ENCODE peak calls at places on chromosome X, in nine cellular contexts. L is K562, H is H1, B is upper lobe of left lung, S is esophagus muscularis mucosa, X is suprapubic skin, Z is transverse colon, K is sigmoid colon, Q is spleen. N is an unnamed sample.
A peak's percentile ranks its signal among the peaks of the same experiment; 100 is the strongest.

GRCh38 chrX:143633530-143634372 is 2.1 kb downstream of the SLITRK4 start:
- DNase-seq in B (peak; percentile 56), Z (no peak), L (no peak), X (no peak), K (no peak), H (no peak), S (no peak), Q (no peak), N (no peak)

GRCh38 chrX:1507511-1508463 is 29.2 kb downstream of the P2RY8 start:
- DNase-seq in H (no peak), X (peak; percentile 71), K (peak; percentile 32), L (no peak), Q (peak; percentile 87), B (peak; percentile 76), S (peak; percentile 91), Z (peak; percentile 37), N (no peak)

GRCh38 chrX:51461053-51462050 is 35.0 kb downstream of the NUDT11 start:
- DNase-seq in X (no peak), K (no peak), B (no peak), L (peak; percentile 41), H (no peak), Z (no peak), Q (no peak), S (no peak), N (no peak)

GRCh38 chrX:15903186-15903681 is 48.6 kb upstream of the AP1S2 start:
- DNase-seq in L (no peak), Q (no peak), Z (no peak), H (no peak), K (no peak), B (no peak), S (no peak), X (no peak), N (no peak)

GRCh38 chrX:47316276-47317025 is 53.9 kb upstream of the ZNF157 start:
- DNase-seq in L (no peak), Z (no peak), X (no peak), S (no peak), B (no peak), H (peak; percentile 41), Q (peak; percentile 30), K (no peak), N (no peak)

GRCh38 chrX:68920541-68920940 is 91.7 kb downstream of the EFNB1 start:
- DNase-seq in B (no peak), X (no peak), K (peak; percentile 77), S (no peak), H (no peak), L (no peak), Q (no peak), Z (no peak), N (no peak)

GRCh38 chrX:133746593-133746992 is 238.8 kb downstream of the GPC3 start:
- DNase-seq in Q (no peak), B (no peak), L (no peak), H (no peak), Z (no peak), K (no peak), X (no peak), S (no peak), N (no peak)

GRCh38 chrX:155544886-155545285 is 67.9 kb downstream of the TMLHE start:
- DNase-seq in Q (no peak), L (no peak), K (no peak), Z (no peak), H (no peak), S (no peak), B (no peak), X (no peak), N (no peak)

GRCh38 chrX:5829469-5829868 is 399.2 kb downstream of the NLGN4X start:
- DNase-seq in H (no peak), S (no peak), X (no peak), B (no peak), L (no peak), Q (no peak), K (no peak), Z (no peak), N (no peak)

GRCh38 chrX:39950035-39950688 is 147.6 kb downstream of the BCOR start:
- DNase-seq in K (no peak), S (no peak), H (no peak), X (no peak), Q (peak; percentile 10), B (no peak), L (peak; percentile 16), Z (no peak), N (no peak)

GRCh38 chrX:155857561-155857960 is 23.6 kb upstream of the VAMP7 start:
- DNase-seq in Z (no peak), L (peak; percentile 48), B (no peak), H (no peak), X (no peak), Q (no peak), S (no peak), K (no peak), N (no peak)

GRCh38 chrX:41333994-41334865 is at the start of gene DDX3X:
- DNase-seq in L (peak; percentile 89), H (no peak), K (peak; percentile 97), X (peak; percentile 87), Z (peak; percentile 93), Q (peak; percentile 97), B (peak; percentile 97), S (peak; percentile 93), N (peak; percentile 95)

GRCh38 chrX:41332408-41332987 is 1.5 kb upstream of the DDX3X start:
- DNase-seq in B (no peak), X (no peak), L (peak; percentile 43), Z (peak; percentile 55), S (no peak), H (no peak), Q (no peak), K (peak; percentile 83), N (no peak)

GRCh38 chrX:41332005-41332404 is 2.0 kb upstream of the DDX3X start:
- DNase-seq in X (no peak), L (peak; percentile 23), Q (no peak), K (no peak), H (no peak), B (no peak), Z (no peak), S (no peak), N (no peak)

GRCh38 chrX:41333744-41333993 is 293 bp upstream of the DDX3X start:
- DNase-seq in S (no peak), L (peak; percentile 87), X (no peak), H (no peak), Q (no peak), K (peak; percentile 94), Z (no peak), B (no peak), N (no peak)

GRCh38 chrX:41332988-41333743 is 796 bp upstream of the DDX3X start:
- DNase-seq in H (peak; percentile 65), X (peak; percentile 91), Q (peak; percentile 97), B (peak; percentile 97), S (peak; percentile 93), L (peak; percentile 92), K (peak; percentile 95), Z (peak; percentile 90), N (peak; percentile 93)
- TF ChIP-seq POLR2AphosphoS5 in H (no peak), X (no peak), Q (peak; percentile 57), B (peak; percentile 77), S (peak; percentile 80), L (peak; percentile 34), K (peak; percentile 87), Z (peak; percentile 75), N (peak; percentile 88)

GRCh38 chrX:154490414-154491083 is at the start of gene SLC10A3:
- DNase-seq in K (peak; percentile 97), H (peak; percentile 78), Z (peak; percentile 94), Q (peak; percentile 97), L (peak; percentile 96), B (peak; percentile 98), S (peak; percentile 97), X (peak; percentile 92), N (no peak)
- TF ChIP-seq POLR2A in K (peak; percentile 35), H (no peak), Z (peak; percentile 90), Q (no peak), L (peak; percentile 78), B (peak; percentile 83), S (peak; percentile 14), X (peak; percentile 7), N (no peak)

DNA sequence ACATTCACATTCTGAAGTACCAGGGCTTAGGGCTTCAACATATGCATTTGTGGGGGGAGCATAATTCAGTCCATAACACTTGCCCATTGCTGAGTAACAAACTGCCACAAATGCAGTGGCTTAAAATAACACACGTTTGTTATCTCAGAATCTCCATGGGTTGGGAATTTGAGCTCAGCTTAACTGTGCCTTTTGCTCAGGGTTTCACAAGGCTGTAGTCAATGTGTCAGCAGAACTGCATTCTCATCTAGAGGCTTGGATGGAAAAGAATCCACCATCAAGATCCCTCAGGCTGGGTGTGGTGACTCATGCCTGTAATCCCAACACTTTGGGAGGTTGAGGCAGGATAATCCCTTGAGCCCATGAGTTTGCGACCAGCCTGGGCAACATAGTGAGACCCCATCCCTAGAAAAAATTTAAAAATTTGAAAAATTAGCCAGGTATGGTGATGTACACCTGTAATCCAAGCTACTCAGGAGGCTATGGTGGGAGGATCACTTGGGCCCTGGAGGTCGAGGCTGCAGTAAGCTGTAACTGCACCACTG is 25.8 kb upstream of the TBL1X start:
- DNase-seq in S (no peak), L (peak; percentile 18), H (no peak), Q (no peak), Z (no peak), X (no peak), B (no peak), K (no peak), N (no peak)
- H3K27ac ChIP-seq in S (no peak overlapping the region), L (no peak overlapping the region), H (no peak overlapping the region), Q (no peak overlapping the region), Z (no peak overlapping the region), X (no peak overlapping the region), B (no peak overlapping the region), K (no peak overlapping the region), N (no peak overlapping the region)

GRCh38 chrX:291411-291901 is 10.3 kb downstream of the PLCXD1 start:
- DNase-seq in X (peak; percentile 72), K (peak; percentile 58), S (no peak), B (no peak), Q (peak; percentile 65), Z (no peak), H (no peak), L (no peak), N (no peak)

GRCh38 chrX:290476-291166 is 9.4 kb downstream of the PLCXD1 start:
- DNase-seq in Q (peak; percentile 70), S (no peak), X (peak; percentile 73), Z (no peak), L (no peak), B (no peak), H (no peak), K (peak; percentile 66), N (no peak)

GRCh38 chrX:292900-293897 is 12.0 kb downstream of the PLCXD1 start:
- DNase-seq in L (no peak), H (no peak), S (no peak), B (peak; percentile 62), X (peak; percentile 67), K (peak; percentile 49), Q (peak; percentile 66), Z (no peak), N (no peak)

GRCh38 chrX:298993-299392 is 17.8 kb downstream of the PLCXD1 start:
- DNase-seq in H (no peak), X (no peak), Z (no peak), S (no peak), L (no peak), Q (peak; percentile 67), B (no peak), K (peak; percentile 66), N (no peak)

DNA sequence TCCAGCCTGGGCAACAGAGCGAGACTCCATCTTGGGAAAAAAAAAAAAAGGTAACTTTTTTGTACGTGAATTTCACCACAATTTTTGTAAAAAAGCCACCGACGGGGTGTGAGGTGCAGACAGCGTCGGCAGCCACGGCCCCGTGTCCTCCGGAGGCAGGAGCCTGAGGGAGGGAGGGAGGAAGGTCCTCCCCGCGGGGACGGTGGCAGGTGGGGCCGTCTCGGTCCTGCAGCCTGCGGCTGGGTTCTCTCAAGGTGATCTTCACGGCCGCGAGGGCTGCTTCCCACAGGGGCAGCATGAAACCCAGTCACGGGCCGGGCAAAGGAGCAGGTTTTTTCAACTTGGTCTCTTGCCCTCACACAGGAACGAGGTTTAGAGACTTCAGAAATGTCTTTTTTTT is 14.0 kb downstream of the PLCXD1 start:
- DNase-seq in L (no peak), H (no peak), X (peak; percentile 70), Q (peak; percentile 61), B (peak; percentile 66), S (no peak), Z (no peak), K (peak; percentile 37), N (no peak)
- TF ChIP-seq POLR2AphosphoS5 in L (no peak), H (no peak), X (no peak), Q (no peak), B (no peak), S (no peak), Z (no peak), K (no peak), N (no peak)